ENCODE peak calls at places on chromosomes 1 and 21, in eight cellular contexts. U is AG09319; Y is stimulated activated naive CD8-positive, alpha-beta T cell treated with anti-CD3 and anti-CD28 coated beads, Interleukin-15, Interleukin-2, amounts not matched to agents 100 U/mL and 50 U/mL, for 24 hours; E is islet precursor cell; D is ascending aorta; O is colonic mucosa; L is NCI-H460; H is epithelial cell of esophagus. T is an unnamed sample.

GRCh38 chr1:185670187-185670627 is 64.0 kb upstream of the HMCN1 start:
- DNase-seq in O (no peak), Y (peak; percentile 34), H (peak; percentile 70), L (no peak), U (no peak), E (peak; percentile 61), D (no peak), T (no peak)

GRCh38 chr1:87219626-87220025 is 109.1 kb upstream of the LMO4 start:
- DNase-seq in D (no peak), H (peak; percentile 75), U (no peak), Y (no peak), E (no peak), L (no peak), O (no peak), T (no peak)

GRCh38 chr1:238674331-238674730 is 712.0 kb upstream of the CHRM3 start:
- DNase-seq in O (no peak), Y (no peak), E (no peak), U (no peak), D (no peak), L (no peak), H (peak; percentile 47), T (no peak)

GRCh38 chr1:109821221-109821669 is 57.5 kb upstream of the EPS8L3 start:
- DNase-seq in U (peak; percentile 92), E (peak; percentile 54), L (no peak), Y (peak; percentile 60), D (peak; percentile 96), H (peak; percentile 93), O (peak; percentile 52), T (no peak)

GRCh38 chr1:207860531-207860930 is 50.4 kb downstream of the CD34 start:
- DNase-seq in H (no peak), L (no peak), U (no peak), E (peak; percentile 4), Y (no peak), D (peak; percentile 58), O (no peak), T (no peak)

GRCh38 chr1:24108334-24109165 is 3.4 kb downstream of the MYOM3 start:
- DNase-seq in D (no peak), H (peak; percentile 97), Y (no peak), O (peak; percentile 59), U (no peak), E (peak; percentile 74), L (peak; percentile 40), T (no peak)

GRCh38 chr1:68481041-68481440 is 15.8 kb downstream of the DEPDC1 start:
- DNase-seq in O (no peak), D (no peak), L (peak; percentile 97), E (no peak), Y (no peak), U (no peak), H (peak; percentile 51), T (no peak)

GRCh38 chr1:180040034-180040433 is 85.4 kb downstream of the CEP350 start:
- DNase-seq in D (no peak), U (no peak), Y (no peak), E (no peak), H (peak; percentile 6), O (no peak), L (peak; percentile 3), T (no peak)

GRCh38 chr21:35002879-35003722 is 46.0 kb downstream of the RUNX1 start:
- DNase-seq in O (no peak), D (no peak), L (no peak), U (no peak), Y (no peak), E (no peak), H (no peak), T (no peak)

GRCh38 chr1:60745444-60745843 is 336.9 kb upstream of the NFIA start:
- DNase-seq in D (no peak), Y (no peak), E (no peak), O (no peak), U (no peak), L (no peak), H (no peak), T (no peak)

GRCh38 chr1:172609528-172609927 is 49.4 kb upstream of the FASLG start:
- DNase-seq in H (peak; percentile 49), E (no peak), O (no peak), L (no peak), Y (no peak), D (no peak), U (no peak), T (no peak)

GRCh38 chr1:100585774-100586173 is 47.8 kb downstream of the GPR88 start:
- DNase-seq in H (no peak), E (no peak), U (no peak), Y (no peak), L (no peak), O (no peak), D (no peak), T (no peak)

GRCh38 chr1:66685265-66685664 is 67.0 kb upstream of the DYNLT5 start:
- DNase-seq in D (peak; percentile 68), H (no peak), L (no peak), O (no peak), E (no peak), U (no peak), Y (no peak), T (no peak)

GRCh38 chr1:14504517-14504916 is 94.0 kb upstream of the KAZN start:
- DNase-seq in L (no peak), Y (no peak), U (no peak), D (no peak), E (no peak), H (no peak), O (no peak), T (no peak)

GRCh38 chr21:41933259-41934079 is 20.3 kb downstream of the C2CD2 start:
- DNase-seq in U (no peak), H (peak; percentile 65), O (no peak), E (no peak), Y (no peak), D (peak; percentile 74), L (peak; percentile 19), T (no peak)

GRCh38 chr21:37937668-37938067 is 21.4 kb upstream of the KCNJ6 start:
- DNase-seq in U (no peak), E (no peak), Y (no peak), L (no peak), D (no peak), O (no peak), H (peak; percentile 20), T (no peak)

GRCh38 chr1:1272341-1273151 is 1.1 kb downstream of the UBE2J2 start:
- DNase-seq in O (peak; percentile 66), L (no peak), Y (no peak), H (peak; percentile 61), D (peak; percentile 63), U (no peak), E (no peak), T (no peak)

GRCh38 chr21:37868896-37869295 is 47.4 kb downstream of the KCNJ6 start:
- DNase-seq in L (no peak), Y (no peak), D (peak; percentile 42), H (peak; percentile 62), O (no peak), U (no peak), E (peak; percentile 62), T (no peak)

GRCh38 chr1:103336376-103336775 is 189.1 kb upstream of the RNPC3 start:
- DNase-seq in O (no peak), L (no peak), U (no peak), Y (no peak), H (no peak), E (peak; percentile 54), D (no peak), T (no peak)

GRCh38 chr1:67766117-67766978 is 66.9 kb downstream of the GNG12 start:
- DNase-seq in O (peak; percentile 62), H (peak; percentile 92), E (peak; percentile 72), Y (peak; percentile 56), L (peak; percentile 45), D (peak; percentile 82), U (no peak), T (no peak)

GRCh38 chr1:33897092-33897725 is 33.3 kb downstream of the HMGB4 start:
- DNase-seq in O (no peak), L (no peak), E (no peak), D (no peak), H (no peak), Y (no peak), U (no peak), T (no peak)

GRCh38 chr1:85756864-85757263 is 48.6 kb upstream of the ZNHIT6 start:
- DNase-seq in Y (no peak), L (no peak), H (no peak), U (no peak), D (no peak), O (no peak), E (no peak), T (no peak)

GRCh38 chr1:214638474-214638807 is 35.4 kb downstream of the CENPF start:
- DNase-seq in D (no peak), O (no peak), U (no peak), E (no peak), Y (no peak), H (no peak), L (no peak), T (no peak)

GRCh38 chr21:45498646-45499000 is 43.6 kb downstream of the SLC19A1 start:
- DNase-seq in H (no peak), L (no peak), E (no peak), Y (no peak), U (no peak), D (peak; percentile 39), O (no peak), T (no peak)

GRCh38 chr1:45009956-45010854 is 919 bp downstream of the HECTD3 start:
- DNase-seq in O (peak; percentile 81), U (no peak), Y (peak; percentile 36), D (no peak), H (peak; percentile 61), L (no peak), E (no peak), T (peak; percentile 35)

GRCh38 chr1:207181838-207182237 is 77.8 kb downstream of the C4BPA start:
- DNase-seq in E (no peak), O (no peak), U (no peak), L (peak; percentile 49), D (no peak), H (peak; percentile 76), Y (no peak), T (no peak)

GRCh38 chr1:10569531-10569930 is 94.8 kb downstream of the PEX14 start:
- DNase-seq in Y (no peak), L (no peak), D (no peak), H (no peak), U (no peak), E (no peak), O (no peak), T (no peak)

GRCh38 chr1:9289090-9289534 is 3.6 kb upstream of the SPSB1 start:
- DNase-seq in L (peak; percentile 60), U (no peak), Y (peak; percentile 88), D (peak; percentile 84), E (no peak), O (peak; percentile 90), H (peak; percentile 75), T (no peak)

GRCh38 chr21:43864313-43864805 is 664 bp upstream of the AGPAT3 start:
- DNase-seq in Y (peak; percentile 56), D (peak; percentile 69), O (peak; percentile 71), H (peak; percentile 56), L (peak; percentile 15), E (peak; percentile 61), U (peak; percentile 10), T (peak; percentile 72)

GRCh38 chr1:240575976-240576666 is 35.8 kb downstream of the GREM2 start:
- DNase-seq in L (peak; percentile 89), U (peak; percentile 40), Y (peak; percentile 10), E (no peak), O (no peak), H (no peak), D (no peak), T (no peak)

GRCh38 chr1:43774359-43774758 is 67.0 kb downstream of the ST3GAL3 start:
- DNase-seq in H (peak; percentile 84), L (no peak), E (no peak), Y (no peak), D (no peak), O (no peak), U (peak; percentile 29), T (no peak)

GRCh38 chr1:15833069-15833679 is 14.3 kb upstream of the SPEN start:
- DNase-seq in L (peak; percentile 34), Y (peak; percentile 33), D (peak; percentile 81), E (no peak), O (peak; percentile 65), U (no peak), H (peak; percentile 93), T (no peak)

T was measured in HuH-7.5.